ENCODE peak calls at places on chromosome 1, in eight cellular contexts. U is neural crest cell; N is HS-5; B is Kasumi-1; L is iPS DF 19.7; V is stimulated activated CD8-positive, alpha-beta memory T cell treated with anti-CD3 and anti-CD28 coated beads, Interleukin-7, amount 100 ng/mL, for 1 hour; Y is progenitor cell of endocrine pancreas; K is activated CD4-positive, alpha-beta T cell treated with anti-CD3 and anti-CD28 coated beads, Interleukin-2, amount 50 U/mL, for 48 hours. J is an unnamed sample.

GRCh38 chr1:28359592-28360239 is 9.8 kb upstream of the PHACTR4 start:
- DNase-seq in U (peak; percentile 61), N (no peak), B (peak; percentile 89), L (no peak), V (peak; percentile 47), Y (peak; percentile 40), K (peak; percentile 83), J (peak; percentile 56)

GRCh38 chr1:7831458-7831857 is 21.4 kb downstream of the UTS2 start:
- DNase-seq in U (no peak), N (no peak), B (peak; percentile 78), L (no peak), V (no peak), Y (no peak), K (no peak), J (no peak)

GRCh38 chr1:50181027-50181663 is 72.4 kb downstream of the ELAVL4 start:
- DNase-seq in U (no peak), N (no peak), B (no peak), L (no peak), V (no peak), Y (no peak), K (no peak), J (no peak)

GRCh38 chr1:184861755-184862336 is 107.2 kb upstream of the EDEM3 start:
- DNase-seq in U (no peak), N (no peak), B (no peak), L (no peak), V (no peak), Y (no peak), K (no peak), J (no peak)

GRCh38 chr1:15951341-15952153 is 24.4 kb downstream of the ZBTB17 start:
- DNase-seq in U (no peak), N (no peak), B (peak; percentile 28), L (no peak), V (no peak), Y (no peak), K (peak; percentile 66), J (no peak)

GRCh38 chr1:58941471-58942289 is 157.8 kb upstream of the JUN start:
- DNase-seq in U (no peak), N (no peak), B (peak; percentile 75), L (no peak), V (no peak), Y (no peak), K (no peak), J (no peak)

GRCh38 chr1:86067626-86068025 is 88.9 kb downstream of the COL24A1 start:
- DNase-seq in U (no peak), N (no peak), B (no peak), L (no peak), V (no peak), Y (no peak), K (no peak), J (no peak)

GRCh38 chr1:24806588-24806987 is 61.3 kb downstream of the CLIC4 start:
- DNase-seq in U (no peak), N (no peak), B (no peak), L (no peak), V (no peak), Y (no peak), K (no peak), J (no peak)

GRCh38 chr1:41713141-41713540 is 205.6 kb downstream of the HIVEP3 start:
- DNase-seq in U (no peak), N (no peak), B (no peak), L (no peak), V (no peak), Y (no peak), K (no peak), J (no peak)

GRCh38 chr1:160681067-160681890 is 30.3 kb downstream of the CD48 start:
- DNase-seq in U (peak; percentile 53), N (no peak), B (peak; percentile 93), L (peak; percentile 78), V (peak; percentile 66), Y (peak; percentile 26), K (peak; percentile 94), J (peak; percentile 73)

GRCh38 chr1:151831256-151831591 is 378 bp downstream of the RORC start:
- DNase-seq in U (no peak), N (no peak), B (no peak), L (no peak), V (no peak), Y (no peak), K (no peak), J (no peak)

GRCh38 chr1:159065106-159065505 is 11.5 kb downstream of the AIM2 start:
- DNase-seq in U (no peak), N (no peak), B (no peak), L (no peak), V (no peak), Y (no peak), K (no peak), J (no peak)

GRCh38 chr1:42765832-42766722 is 751 bp downstream of the P3H1 start:
- DNase-seq in U (peak; percentile 37), N (peak; percentile 50), B (peak; percentile 67), L (peak; percentile 48), V (no peak), Y (no peak), K (peak; percentile 66), J (peak; percentile 78)

GRCh38 chr1:51175278-51175677 is 60.8 kb upstream of the RNF11 start:
- DNase-seq in U (no peak), N (no peak), B (peak; percentile 56), L (no peak), V (no peak), Y (no peak), K (no peak), J (no peak)

GRCh38 chr1:233707153-233707905 is 93.4 kb downstream of the KCNK1 start:
- DNase-seq in U (no peak), N (peak; percentile 38), B (no peak), L (no peak), V (no peak), Y (no peak), K (no peak), J (peak; percentile 9)

GRCh38 chr1:19427087-19427781 is 58.1 kb downstream of the CAPZB start:
- DNase-seq in U (no peak), N (no peak), B (no peak), L (no peak), V (no peak), Y (no peak), K (no peak), J (no peak)

GRCh38 chr1:230176871-230177411 is 109.9 kb downstream of the GALNT2 start:
- DNase-seq in U (no peak), N (no peak), B (peak; percentile 71), L (no peak), V (no peak), Y (no peak), K (no peak), J (no peak)

GRCh38 chr1:184973308-184974085 is 811 bp downstream of the NIBAN1 start:
- DNase-seq in U (peak; percentile 18), N (no peak), B (peak; percentile 40), L (no peak), V (peak; percentile 6), Y (no peak), K (peak; percentile 77), J (peak; percentile 71)

GRCh38 chr1:227372662-227373061 is 54.4 kb upstream of the CDC42BPA start:
- DNase-seq in U (no peak), N (no peak), B (no peak), L (no peak), V (no peak), Y (no peak), K (no peak), J (no peak)

GRCh38 chr1:150813028-150813707 is 5.1 kb upstream of the CTSK start:
- DNase-seq in U (peak; percentile 36), N (no peak), B (peak; percentile 34), L (no peak), V (no peak), Y (peak; percentile 41), K (peak; percentile 26), J (peak; percentile 64)

GRCh38 chr1:64923294-64923718 is 43.0 kb downstream of the JAK1 start:
- DNase-seq in U (no peak), N (no peak), B (no peak), L (no peak), V (peak; percentile 13), Y (no peak), K (peak; percentile 44), J (no peak)

GRCh38 chr1:47675721-47676120 is 237.9 kb downstream of the FOXD2 start:
- DNase-seq in U (no peak), N (no peak), B (no peak), L (no peak), V (no peak), Y (no peak), K (no peak), J (no peak)

GRCh38 chr1:173888749-173889148 is 20.6 kb downstream of the ZBTB37 start:
- DNase-seq in U (no peak), N (no peak), B (no peak), L (no peak), V (no peak), Y (no peak), K (no peak), J (no peak)

GRCh38 chr1:207763091-207763490 is 11.2 kb downstream of the CD46 start:
- DNase-seq in U (no peak), N (no peak), B (no peak), L (no peak), V (no peak), Y (no peak), K (no peak), J (no peak)

GRCh38 chr1:236058141-236058626 is 6.7 kb downstream of the NID1 start:
- DNase-seq in U (peak; percentile 29), N (peak; percentile 61), B (no peak), L (no peak), V (no peak), Y (no peak), K (no peak), J (no peak)

GRCh38 chr1:118340928-118341905 is 156.2 kb upstream of the SPAG17 start:
- DNase-seq in U (no peak), N (no peak), B (no peak), L (no peak), V (no peak), Y (no peak), K (no peak), J (no peak)

GRCh38 chr1:177044390-177044789 is 120.1 kb downstream of the ASTN1 start:
- DNase-seq in U (no peak), N (no peak), B (no peak), L (peak; percentile 80), V (no peak), Y (no peak), K (no peak), J (no peak)

GRCh38 chr1:30934613-30935012 is 26.1 kb upstream of the SDC3 start:
- DNase-seq in U (no peak), N (no peak), B (no peak), L (no peak), V (no peak), Y (no peak), K (no peak), J (no peak)

GRCh38 chr1:94539496-94539895 is 2.1 kb downstream of the F3 start:
- DNase-seq in U (no peak), N (no peak), B (no peak), L (no peak), V (no peak), Y (no peak), K (no peak), J (no peak)

GRCh38 chr1:224851850-224852261 is 77.6 kb upstream of the DNAH14 start:
- DNase-seq in U (no peak), N (no peak), B (no peak), L (no peak), V (no peak), Y (no peak), K (no peak), J (no peak)

GRCh38 chr1:17870679-17871078 is 115.5 kb downstream of the ACTL8 start:
- DNase-seq in U (no peak), N (no peak), B (no peak), L (no peak), V (no peak), Y (no peak), K (no peak), J (no peak)

GRCh38 chr1:37043101-37043500 is 8.8 kb upstream of the GRIK3 start:
- DNase-seq in U (no peak), N (no peak), B (no peak), L (no peak), V (no peak), Y (no peak), K (no peak), J (no peak)

GRCh38 chr1:240306673-240307072 is 215.0 kb downstream of the FMN2 start:
- DNase-seq in U (no peak), N (no peak), B (no peak), L (no peak), V (no peak), Y (no peak), K (no peak), J (no peak)

GRCh38 chr1:244365821-244366220 is 85.9 kb downstream of the ADSS2 start:
- DNase-seq in U (no peak), N (no peak), B (no peak), L (no peak), V (no peak), Y (no peak), K (no peak), J (no peak)

J was measured in ACHN.